ENCODE peak calls at places on chromosome 4, in ten cellular contexts. J is CD8-positive, alpha-beta memory T cell; W is IMR-90; X is breast epithelium; L is heart left ventricle; F is suprapubic skin; E is CD8-positive, alpha-beta T cell; T is cardiac muscle cell; R is effector memory CD4-positive, alpha-beta T cell; D is tibial nerve. Z is an unnamed sample.

GRCh38 chr4:88320780-88321373 is 36.5 kb upstream of the PPM1K start:
- DNase-seq in E (peak; percentile 22), D (no peak), F (no peak), L (no peak), J (no peak), X (no peak), R (no peak), T (peak; percentile 40), W (no peak), Z (peak; percentile 17)

GRCh38 chr4:186345184-186345583 is 79.2 kb downstream of the F11 start:
- DNase-seq in T (no peak), J (no peak), L (no peak), X (no peak), F (no peak), D (no peak), W (no peak), E (no peak), R (no peak), Z (no peak)

GRCh38 chr4:168566736-168567135 is 69.9 kb downstream of the PALLD start:
- DNase-seq in D (no peak), T (no peak), L (no peak), X (no peak), E (no peak), R (no peak), F (no peak), J (no peak), W (no peak), Z (no peak)

GRCh38 chr4:112343330-112343729 is 46.2 kb downstream of the ALPK1 start:
- DNase-seq in W (no peak), E (no peak), F (no peak), D (no peak), L (no peak), R (no peak), J (no peak), X (no peak), T (no peak), Z (peak; percentile 14)

GRCh38 chr4:160831165-160831922 is 1332.5 kb downstream of the FSTL5 start:
- DNase-seq in X (no peak), L (no peak), F (no peak), R (no peak), W (no peak), D (no peak), T (no peak), J (no peak), E (no peak), Z (no peak)

GRCh38 chr4:141609243-141609642 is 27.1 kb upstream of the IL15 start:
- DNase-seq in W (no peak), D (no peak), F (no peak), T (peak; percentile 33), R (no peak), L (no peak), J (no peak), E (no peak), X (no peak), Z (no peak)

GRCh38 chr4:119124314-119124713 is 11.3 kb upstream of the MYOZ2 start:
- DNase-seq in W (no peak), L (no peak), T (peak; percentile 75), X (no peak), E (no peak), D (no peak), F (no peak), R (no peak), J (no peak), Z (no peak)

GRCh38 chr4:121408-122084 is 2.8 kb upstream of the ZNF718 start:
- DNase-seq in J (no peak), R (peak; percentile 25), L (no peak), T (no peak), D (no peak), E (peak; percentile 47), F (no peak), W (no peak), X (no peak), Z (no peak)

GRCh38 chr4:123446791-123447474 is 50.3 kb downstream of the SPRY1 start:
- DNase-seq in X (no peak), T (no peak), F (no peak), E (no peak), J (no peak), W (no peak), D (no peak), L (no peak), R (no peak), Z (no peak)

GRCh38 chr4:158824425-158825274 is 55.8 kb downstream of the FNIP2 start:
- DNase-seq in L (no peak), T (peak; percentile 59), D (no peak), R (no peak), F (no peak), J (no peak), W (peak; percentile 17), E (no peak), X (no peak), Z (no peak)
- H3K4me1 ChIP-seq in L (peaks cover 85% of the 10 kb centered on the region), T (peaks cover 69% of the 10 kb centered on the region), D (no peaks in the 10 kb centered on the region), R (peaks cover 20% of the 10 kb centered on the region), F (peaks cover 61% of the 10 kb centered on the region), J (peaks cover 18% of the 10 kb centered on the region), W (peaks cover 22% of the 10 kb centered on the region), E (peaks cover 16% of the 10 kb centered on the region), X (peaks cover 5% of the 10 kb centered on the region), Z (no peaks in the 10 kb centered on the region)

GRCh38 chr4:70831293-70831692 is 8.4 kb downstream of the GRSF1 start:
- DNase-seq in X (no peak), J (no peak), T (no peak), D (no peak), F (no peak), W (no peak), R (no peak), L (no peak), E (no peak), Z (no peak)

GRCh38 chr4:70833701-70834100 is 6.0 kb downstream of the GRSF1 start:
- DNase-seq in F (no peak), E (no peak), D (no peak), R (no peak), J (no peak), X (no peak), W (peak; percentile 16), T (no peak), L (no peak), Z (no peak)

GRCh38 chr4:70829015-70829414 is 10.7 kb downstream of the GRSF1 start:
- DNase-seq in R (no peak), W (no peak), J (no peak), L (no peak), E (no peak), F (no peak), D (no peak), X (no peak), T (no peak), Z (no peak)

GRCh38 chr4:70829492-70829891 is 10.2 kb downstream of the GRSF1 start:
- DNase-seq in X (no peak), E (no peak), R (no peak), W (no peak), J (no peak), T (no peak), L (no peak), F (no peak), D (no peak), Z (no peak)

DNA sequence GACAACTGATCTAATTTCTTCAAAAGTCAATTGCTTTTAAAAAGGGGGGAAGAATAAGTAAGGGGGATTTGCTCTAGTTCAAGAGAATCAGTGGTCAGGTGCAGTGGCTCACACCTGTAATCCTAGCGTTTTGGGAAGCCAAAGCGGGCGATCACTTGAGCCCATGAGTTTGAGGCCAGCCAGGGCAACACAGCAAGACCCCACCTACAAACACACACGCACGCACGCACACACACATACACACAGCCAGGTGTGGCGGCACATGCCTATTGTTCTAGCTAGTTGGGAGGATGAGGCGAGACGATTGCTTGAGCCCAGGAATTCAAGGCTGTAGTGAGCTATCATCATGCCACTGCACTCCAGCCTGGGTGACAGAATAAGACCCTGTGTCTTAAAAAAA is 9.6 kb downstream of the GRSF1 start:
- DNase-seq in E (no peak), T (no peak), D (no peak), X (no peak), W (no peak), F (no peak), L (no peak), R (no peak), J (no peak), Z (no peak)
- H3K36me3 ChIP-seq in E (peaks cover 39% of the 10 kb centered on the region), T (peaks cover 81% of the 10 kb centered on the region), D (peaks cover 31% of the 10 kb centered on the region), X (peaks cover 13% of the 10 kb centered on the region), W (peaks cover 46% of the 10 kb centered on the region), F (peaks cover 96% of the 10 kb centered on the region), L (peaks cover 99% of the 10 kb centered on the region), R (peaks cover 66% of the 10 kb centered on the region), J (peaks cover 41% of the 10 kb centered on the region), Z (peaks cover 80% of the 10 kb centered on the region)

GRCh38 chr4:2480649-2481048 is 11.7 kb downstream of the RNF4 start:
- DNase-seq in X (no peak), R (no peak), T (no peak), E (no peak), F (no peak), J (no peak), L (no peak), W (no peak), D (no peak), Z (no peak)
- H3K4me1 ChIP-seq in X (peaks cover 23% of the 10 kb centered on the region), R (peaks cover 59% of the 10 kb centered on the region), T (peaks cover 10% of the 10 kb centered on the region), E (peaks cover 93% of the 10 kb centered on the region), F (peaks cover 72% of the 10 kb centered on the region), J (peaks cover 95% of the 10 kb centered on the region), L (peaks cover 91% of the 10 kb centered on the region), W (peaks cover 3% of the 10 kb centered on the region), D (no peaks in the 10 kb centered on the region), Z (peaks cover 9% of the 10 kb centered on the region)

GRCh38 chr4:153485374-153485773 is 19.2 kb downstream of the TMEM131L start:
- DNase-seq in D (no peak), R (no peak), L (no peak), E (no peak), T (no peak), J (no peak), X (no peak), W (no peak), F (no peak), Z (no peak)
- H3K36me3 ChIP-seq in D (no peaks in the 10 kb centered on the region), R (no peaks in the 10 kb centered on the region), L (no peaks in the 10 kb centered on the region), E (no peaks in the 10 kb centered on the region), T (no peaks in the 10 kb centered on the region), J (no peaks in the 10 kb centered on the region), X (no peaks in the 10 kb centered on the region), W (peaks cover 3% of the 10 kb centered on the region), F (no peaks in the 10 kb centered on the region), Z (peaks cover 22% of the 10 kb centered on the region)

GRCh38 chr4:7419961-7420660 is 14.6 kb downstream of the PSAPL1 start:
- DNase-seq in F (peak; percentile 73), E (no peak), J (peak; percentile 14), W (no peak), T (no peak), R (no peak), D (no peak), X (peak; percentile 30), L (peak; percentile 18), Z (no peak)
- H3K4me1 ChIP-seq in F (no peaks in the 10 kb centered on the region), E (no peaks in the 10 kb centered on the region), J (no peaks in the 10 kb centered on the region), W (no peaks in the 10 kb centered on the region), T (peaks cover 6% of the 10 kb centered on the region), R (no peaks in the 10 kb centered on the region), D (no peaks in the 10 kb centered on the region), X (no peaks in the 10 kb centered on the region), L (no peaks in the 10 kb centered on the region), Z (no peaks in the 10 kb centered on the region)

Z was measured in SJCRH30.